ENCODE peak calls at places on chromosomes 16 and 17, in ten cellular contexts. G is stimulated activated CD8-positive, alpha-beta memory T cell treated with anti-CD3 and anti-CD28 coated beads, Interleukin-15, amount 100 ng/mL, for 24 hours; S is neural progenitor cell; P is NCI-H1436; K is heart right ventricle; E is left colon; X is left lobe of liver; Q is nucleus accumbens; U is NCI-H460; Z is GM23248. N is an unnamed sample.

GRCh38 chr16:66399031-66399430 is 28.1 kb upstream of the BEAN1 start:
- DNase-seq in Z (peak; percentile 49), E (no peak), K (no peak), G (no peak), U (no peak), X (no peak), Q (no peak), P (no peak), S (no peak), N (no peak)

GRCh38 chr16:79845734-79846135 is 245.2 kb upstream of the MAF start:
- DNase-seq in U (no peak), P (no peak), S (no peak), Z (no peak), E (no peak), X (no peak), K (no peak), Q (no peak), G (no peak), N (no peak)

GRCh38 chr16:25834101-25834500 is 142.3 kb downstream of the HS3ST4 start:
- DNase-seq in S (no peak), X (no peak), Q (no peak), E (no peak), K (no peak), P (no peak), G (no peak), Z (no peak), U (peak; percentile 7), N (no peak)

GRCh38 chr16:10868089-10868488 is 8.9 kb upstream of the CIITA start:
- DNase-seq in X (no peak), K (no peak), P (no peak), U (no peak), S (no peak), Q (no peak), G (no peak), Z (no peak), E (no peak), N (no peak)

GRCh38 chr17:82242977-82243647 is 14.3 kb downstream of the SLC16A3 start:
- DNase-seq in S (no peak), Q (peak; percentile 58), K (peak; percentile 81), X (peak; percentile 95), Z (peak; percentile 89), E (peak; percentile 69), U (no peak), P (no peak), G (no peak), N (no peak)

GRCh38 chr17:63573634-63574033 is 23.4 kb downstream of the DCAF7 start:
- DNase-seq in P (no peak), Q (no peak), Z (peak; percentile 27), X (no peak), E (no peak), G (no peak), S (peak; percentile 25), K (no peak), U (no peak), N (no peak)

GRCh38 chr17:4533522-4534502 is 21.4 kb downstream of the MYBBP1A start:
- DNase-seq in P (peak; percentile 14), G (no peak), X (peak; percentile 76), Z (peak; percentile 16), K (peak; percentile 49), S (peak; percentile 66), Q (peak; percentile 87), U (no peak), E (no peak), N (no peak)

GRCh38 chr16:67967183-67967955 is 1.1 kb downstream of the SLC12A4 start:
- DNase-seq in G (no peak), U (no peak), S (no peak), K (no peak), X (no peak), Q (no peak), E (no peak), Z (peak; percentile 59), P (no peak), N (no peak)

GRCh38 chr17:75697651-75698291 is 23.5 kb upstream of the ITGB4 start:
- DNase-seq in X (no peak), K (no peak), Z (no peak), Q (peak; percentile 75), P (no peak), S (no peak), U (no peak), E (no peak), G (no peak), N (no peak)

GRCh38 chr16:2874584-2875362 is 8.2 kb upstream of the FLYWCH2 start:
- DNase-seq in U (peak; percentile 76), X (peak; percentile 78), K (peak; percentile 83), Z (peak; percentile 86), S (peak; percentile 85), P (peak; percentile 60), G (peak; percentile 47), E (peak; percentile 74), Q (peak; percentile 28), N (no peak)

GRCh38 chr17:16379654-16380053 is 1.2 kb upstream of the UBB start:
- DNase-seq in X (no peak), P (no peak), Z (no peak), U (no peak), G (no peak), S (no peak), K (no peak), E (no peak), Q (no peak), N (no peak)

GRCh38 chr16:28241924-28242323 is 30.2 kb upstream of the XPO6 start:
- DNase-seq in Z (no peak), U (no peak), G (no peak), S (no peak), X (no peak), E (no peak), P (no peak), K (no peak), Q (no peak), N (no peak)

GRCh38 chr17:4492762-4493561 is 5.7 kb upstream of the SPNS2 start:
- DNase-seq in Q (peak; percentile 14), S (peak; percentile 90), G (no peak), Z (peak; percentile 27), K (no peak), P (no peak), U (peak; percentile 50), X (no peak), E (peak; percentile 68), N (no peak)

GRCh38 chr17:50893183-50893993 is 27.2 kb upstream of the TOB1 start:
- DNase-seq in S (peak; percentile 63), U (no peak), G (no peak), E (peak; percentile 51), P (no peak), X (no peak), K (no peak), Z (peak; percentile 22), Q (peak; percentile 78), N (no peak)

GRCh38 chr16:79644977-79645667 is 44.6 kb upstream of the MAF start:
- DNase-seq in X (no peak), S (no peak), P (no peak), K (no peak), Q (no peak), U (no peak), G (no peak), Z (no peak), E (no peak), N (no peak)

GRCh38 chr16:1712791-1713261 is 6.8 kb downstream of the MAPK8IP3 start:
- DNase-seq in P (no peak), Z (peak; percentile 42), G (no peak), Q (no peak), U (no peak), E (no peak), S (no peak), K (no peak), X (no peak), N (no peak)

N was measured in 8988T.